ENCODE peak calls at places on chromosome 16, in four cellular contexts. One of them, this sample, is unnamed.

GRCh38 chr16:56841233-56841632 is 23.8 kb upstream of the SLC12A3 start:
- DNase-seq in ascending aorta: no peak
- DNase-seq in AG04449: no peak
- DNase-seq in astrocyte of the cerebellum: peak
- DNase-seq in this sample: no peak

GRCh38 chr16:57689772-57690558 is 4.6 kb upstream of the DRC7 start:
- DNase-seq in ascending aorta: peak
- DNase-seq in AG04449: no peak
- DNase-seq in astrocyte of the cerebellum: no peak
- DNase-seq in this sample: no peak

GRCh38 chr16:30985401-30986128 is 558 bp downstream of the HSD3B7 start:
- DNase-seq in ascending aorta: no peak
- DNase-seq in AG04449: no peak
- DNase-seq in astrocyte of the cerebellum: no peak
- DNase-seq in this sample: peak

GRCh38 chr16:64654137-64654652 is 467.7 kb downstream of the CDH11 start:
- DNase-seq in ascending aorta: no peak
- DNase-seq in AG04449: peak
- DNase-seq in astrocyte of the cerebellum: peak
- DNase-seq in this sample: no peak

GRCh38 chr16:77652399-77652798 is 69.9 kb upstream of the NUDT7 start:
- DNase-seq in ascending aorta: no peak
- DNase-seq in AG04449: no peak
- DNase-seq in astrocyte of the cerebellum: no peak
- DNase-seq in this sample: no peak

GRCh38 chr16:67423015-67423414 is 6.7 kb upstream of the ZDHHC1 start:
- DNase-seq in ascending aorta: no peak
- DNase-seq in AG04449: no peak
- DNase-seq in astrocyte of the cerebellum: no peak
- DNase-seq in this sample: no peak

GRCh38 chr16:47493358-47494337 is 32.5 kb downstream of the PHKB start:
- DNase-seq in ascending aorta: no peak
- DNase-seq in AG04449: no peak
- DNase-seq in astrocyte of the cerebellum: no peak
- DNase-seq in this sample: no peak

GRCh38 chr16:66004706-66005105 is 361.8 kb upstream of the CDH5 start:
- DNase-seq in ascending aorta: no peak
- DNase-seq in AG04449: no peak
- DNase-seq in astrocyte of the cerebellum: no peak
- DNase-seq in this sample: no peak

GRCh38 chr16:79250457-79251098 is 350.0 kb downstream of the MAF start:
- DNase-seq in ascending aorta: no peak
- DNase-seq in AG04449: no peak
- DNase-seq in astrocyte of the cerebellum: no peak
- DNase-seq in this sample: no peak

DNA sequence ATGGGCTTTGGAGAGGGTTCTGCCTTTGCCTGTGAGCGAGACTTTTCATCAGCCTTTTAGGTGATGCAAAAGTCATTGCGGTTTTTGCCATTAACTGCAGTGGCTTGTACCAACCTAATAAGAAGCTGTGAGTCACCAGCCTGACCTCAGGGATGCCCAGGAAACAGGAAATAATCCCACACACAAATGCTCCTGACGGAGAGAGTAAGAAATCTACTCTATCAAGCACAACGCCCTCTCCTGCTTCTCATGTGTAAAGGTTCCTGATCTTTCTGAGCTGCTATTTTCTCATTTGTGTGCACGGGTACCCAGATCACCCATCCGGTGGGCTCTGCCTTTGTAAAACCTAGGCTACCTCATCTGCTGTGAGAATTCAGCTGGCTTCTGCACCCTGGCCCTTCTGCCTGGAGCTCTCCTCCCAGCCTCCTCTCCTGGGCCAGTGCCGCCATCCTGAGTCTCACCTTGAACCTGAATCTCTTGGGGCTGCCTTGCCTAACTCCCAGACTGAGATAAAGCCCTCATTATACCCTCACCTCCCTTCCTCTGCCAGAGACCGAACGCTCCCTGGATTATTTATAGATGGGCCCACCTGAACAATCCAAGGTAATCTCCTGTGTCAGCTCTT is 299.7 kb downstream of the C16orf95 start:
- DNase-seq in ascending aorta: no peak
- DNase-seq in AG04449: peak
- DNase-seq in astrocyte of the cerebellum: peak
- DNase-seq in this sample: peak
- TF ChIP-seq CTCF in ascending aorta: no peak
- TF ChIP-seq CTCF in AG04449: peak
- TF ChIP-seq CTCF in astrocyte of the cerebellum: peak
- TF ChIP-seq CTCF in this sample: peak

DNA sequence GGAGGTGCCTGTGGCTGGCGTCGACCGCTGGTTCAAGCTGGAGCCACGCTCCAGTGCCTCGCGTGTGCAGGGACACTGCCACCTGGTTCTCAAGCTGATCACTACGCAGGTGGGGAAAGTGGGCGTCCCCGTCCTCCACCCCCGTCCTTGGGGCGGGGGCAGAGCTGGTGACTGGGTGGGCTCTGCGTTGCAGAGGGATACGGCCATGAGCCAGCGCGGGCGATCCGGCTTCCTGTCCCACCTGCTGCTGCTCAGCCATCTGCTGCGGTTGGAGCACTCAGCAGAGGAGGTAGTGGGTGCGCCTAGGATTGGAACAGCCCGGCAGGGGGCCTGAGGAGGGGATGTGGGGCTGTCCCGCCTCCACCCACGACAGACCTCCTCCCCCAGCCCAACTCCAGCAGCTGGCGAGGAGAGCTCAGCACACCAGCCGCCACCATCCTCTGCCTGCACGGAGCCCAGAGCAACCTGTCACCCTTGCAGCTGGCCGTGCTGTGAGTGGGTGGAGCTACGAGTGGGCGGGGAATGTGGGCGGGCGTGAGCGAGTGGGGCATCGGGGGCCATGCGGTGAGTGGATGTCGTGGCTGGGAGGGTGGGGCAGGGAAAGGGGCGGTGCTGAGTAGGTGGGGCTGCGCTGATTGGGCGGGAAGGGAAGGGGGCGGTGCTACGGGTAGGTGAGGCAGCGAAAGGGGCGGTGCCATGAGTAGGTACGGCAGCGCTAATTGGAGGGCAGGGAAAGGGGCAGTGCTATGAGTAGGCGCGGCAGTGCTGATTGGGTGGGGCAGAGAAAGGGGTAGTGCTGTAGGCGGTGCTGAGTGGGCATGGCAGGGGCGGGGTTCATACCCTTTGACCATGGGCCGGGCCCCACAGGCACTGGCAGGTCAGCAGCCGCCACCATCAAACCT is 8.9 kb downstream of the TSR3 start:
- DNase-seq in ascending aorta: peak
- DNase-seq in AG04449: no peak
- DNase-seq in astrocyte of the cerebellum: peak
- DNase-seq in this sample: peak
- H3K4me3 ChIP-seq in ascending aorta: no peak
- H3K4me3 ChIP-seq in AG04449: peak
- H3K4me3 ChIP-seq in astrocyte of the cerebellum: no peak
- H3K4me3 ChIP-seq in this sample: peak

DNA sequence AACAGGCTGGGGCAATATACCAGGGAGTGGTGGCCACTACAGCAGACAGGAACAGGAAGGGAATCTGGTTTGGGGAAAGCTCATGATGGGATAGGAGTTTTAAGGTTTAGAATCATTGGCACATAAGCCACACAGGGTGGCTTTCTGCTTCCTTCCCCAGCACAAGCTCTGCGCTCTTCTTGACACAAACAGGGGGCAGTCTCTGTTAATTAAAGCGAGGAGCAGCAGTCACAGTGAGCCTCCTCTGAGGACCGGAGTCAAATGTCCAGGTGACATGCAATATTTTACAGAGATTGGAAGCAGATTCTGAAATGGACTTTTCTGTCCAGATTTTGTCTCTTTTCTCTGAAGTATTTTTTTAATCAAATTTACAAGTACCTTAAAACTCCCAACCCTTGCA is 2.8 kb upstream of the SHISA9 start:
- DNase-seq in ascending aorta: no peak
- DNase-seq in AG04449: no peak
- DNase-seq in astrocyte of the cerebellum: no peak
- DNase-seq in this sample: no peak
- TF ChIP-seq CTCF in ascending aorta: no peak
- TF ChIP-seq CTCF in AG04449: no peak
- TF ChIP-seq CTCF in astrocyte of the cerebellum: no peak
- TF ChIP-seq CTCF in this sample: peak

DNA sequence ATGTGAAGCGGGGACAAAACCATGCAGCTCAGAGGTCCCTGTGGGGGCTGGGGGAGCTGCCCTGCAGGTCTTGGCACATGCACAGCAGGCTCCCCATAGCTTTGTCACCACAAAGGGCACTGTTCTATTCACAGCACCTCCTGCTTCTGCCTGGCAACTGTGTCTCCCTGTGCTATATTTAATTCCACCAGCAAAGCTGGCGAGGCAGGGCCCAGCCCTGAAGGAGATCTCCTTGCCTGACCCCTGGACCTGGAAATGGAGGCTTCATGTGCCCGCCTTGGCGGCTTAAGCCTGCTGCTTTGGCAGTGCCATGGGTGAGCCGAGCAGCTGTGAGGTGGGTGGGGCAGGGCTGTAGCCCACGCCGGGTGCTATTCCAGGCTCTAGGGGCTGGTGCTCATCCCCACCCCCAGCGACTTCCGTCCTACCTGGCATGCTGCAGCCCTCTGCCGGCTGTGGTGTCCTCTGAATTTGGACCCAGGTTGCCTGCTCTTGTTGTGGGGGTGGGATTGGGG is 6.8 kb downstream of the LDHD start:
- DNase-seq in ascending aorta: no peak
- DNase-seq in AG04449: no peak
- DNase-seq in astrocyte of the cerebellum: no peak
- DNase-seq in this sample: no peak
- H3K4me3 ChIP-seq in ascending aorta: peak
- H3K4me3 ChIP-seq in AG04449: no peak
- H3K4me3 ChIP-seq in astrocyte of the cerebellum: no peak
- H3K4me3 ChIP-seq in this sample: no peak

DNA sequence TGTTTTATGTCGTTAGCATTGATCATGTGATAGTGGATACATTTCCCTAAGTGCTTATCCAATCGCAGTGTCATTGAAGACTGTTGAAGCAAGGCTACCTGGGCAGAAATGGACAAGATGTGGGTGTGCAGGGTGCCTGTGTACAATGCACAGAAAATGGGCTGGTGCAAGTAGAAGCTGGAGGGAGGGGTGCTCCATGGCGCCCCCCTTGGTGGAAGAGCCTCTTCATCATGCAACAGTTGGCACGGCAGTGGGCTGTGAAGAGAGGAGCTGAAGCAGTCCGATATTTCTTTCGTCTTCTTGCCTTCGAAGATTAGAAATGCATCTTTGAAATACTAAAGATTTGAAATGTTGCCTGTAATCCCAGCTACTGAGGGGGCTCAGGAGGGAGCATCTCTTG is 100.5 kb downstream of the PLCG2 start:
- DNase-seq in ascending aorta: no peak
- DNase-seq in AG04449: no peak
- DNase-seq in astrocyte of the cerebellum: no peak
- DNase-seq in this sample: no peak
- TF ChIP-seq CTCF in ascending aorta: no peak
- TF ChIP-seq CTCF in AG04449: no peak
- TF ChIP-seq CTCF in astrocyte of the cerebellum: peak
- TF ChIP-seq CTCF in this sample: peak

DNA sequence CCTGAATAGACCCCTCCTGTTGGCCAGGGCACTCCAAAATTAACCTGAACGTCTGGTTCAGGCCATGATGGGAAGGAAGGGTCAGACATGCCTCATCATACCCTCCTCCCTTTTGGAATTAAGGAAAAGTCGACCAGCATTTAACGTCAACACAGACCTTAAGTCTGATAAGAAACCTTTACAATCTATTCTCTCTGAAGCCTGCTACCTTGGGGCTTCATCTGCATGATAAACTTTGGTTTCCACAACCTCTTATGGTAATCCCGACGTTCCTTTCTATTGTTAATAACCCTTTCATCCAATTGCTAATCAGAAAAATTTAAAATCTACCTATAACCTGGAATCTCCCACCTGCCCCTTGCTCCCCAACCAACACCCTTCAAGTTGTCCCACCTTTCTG is 358.5 kb downstream of the CDH8 start:
- DNase-seq in ascending aorta: no peak
- DNase-seq in AG04449: no peak
- DNase-seq in astrocyte of the cerebellum: no peak
- DNase-seq in this sample: no peak
- H3K4me3 ChIP-seq in ascending aorta: no peak
- H3K4me3 ChIP-seq in AG04449: no peak
- H3K4me3 ChIP-seq in astrocyte of the cerebellum: no peak
- H3K4me3 ChIP-seq in this sample: no peak

DNA sequence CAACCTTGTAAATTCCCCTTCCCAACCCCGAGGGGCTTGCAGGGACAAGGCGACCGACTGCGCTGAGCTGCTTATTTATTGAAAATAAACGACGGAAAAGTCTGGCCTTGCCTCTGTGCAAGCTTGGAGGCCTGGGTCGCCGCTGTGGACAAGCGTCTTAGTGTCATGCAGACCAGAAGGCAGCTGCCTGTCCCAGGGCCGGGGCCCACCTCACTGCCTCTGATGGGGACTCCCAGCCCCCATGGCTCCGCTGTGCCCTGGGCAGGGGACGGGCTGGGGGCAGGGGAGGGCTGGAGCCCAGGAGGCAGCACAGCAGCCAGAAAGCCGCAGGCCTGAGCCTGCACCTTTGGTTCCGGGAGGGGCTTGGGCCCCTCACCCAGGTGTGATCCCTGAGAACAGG is 20.7 kb downstream of the RABEP2 start:
- DNase-seq in ascending aorta: no peak
- DNase-seq in AG04449: no peak
- DNase-seq in astrocyte of the cerebellum: no peak
- DNase-seq in this sample: no peak
- TF ChIP-seq CTCF in ascending aorta: no peak
- TF ChIP-seq CTCF in AG04449: no peak
- TF ChIP-seq CTCF in astrocyte of the cerebellum: no peak
- TF ChIP-seq CTCF in this sample: no peak

This sample was measured in retinal pigment epithelial cell.